ENCODE peak calls at places on chromosome 12, in nine cellular contexts. One of them, this sample, is unnamed.

GRCh38 chr12:510071-510825 is 50.5 kb downstream of the B4GALNT3 start:
- DNase-seq in heart right ventricle: no peak
- DNase-seq in sigmoid colon: no peak
- DNase-seq in stomach: peak
- DNase-seq in MM.1S: no peak
- DNase-seq in heart left ventricle: no peak
- DNase-seq in neural progenitor cell: peak
- DNase-seq in WERI-Rb-1: no peak
- DNase-seq in fibroblast of lung: no peak
- DNase-seq in this sample: no peak

GRCh38 chr12:84912191-84913142 is at the start of gene SLC6A15:
- DNase-seq in heart right ventricle: no peak
- DNase-seq in sigmoid colon: peak
- DNase-seq in stomach: no peak
- DNase-seq in MM.1S: peak
- DNase-seq in heart left ventricle: peak
- DNase-seq in neural progenitor cell: peak
- DNase-seq in WERI-Rb-1: peak
- DNase-seq in fibroblast of lung: peak
- DNase-seq in this sample: no peak

GRCh38 chr12:103810108-103810507 is 30.9 kb downstream of the NT5DC3 start:
- DNase-seq in heart right ventricle: no peak
- DNase-seq in sigmoid colon: peak
- DNase-seq in stomach: no peak
- DNase-seq in MM.1S: no peak
- DNase-seq in heart left ventricle: no peak
- DNase-seq in neural progenitor cell: no peak
- DNase-seq in WERI-Rb-1: no peak
- DNase-seq in fibroblast of lung: no peak
- DNase-seq in this sample: no peak

GRCh38 chr12:40469736-40470135 is 222.5 kb upstream of the CNTN1 start:
- DNase-seq in heart right ventricle: no peak
- DNase-seq in sigmoid colon: no peak
- DNase-seq in stomach: no peak
- DNase-seq in MM.1S: no peak
- DNase-seq in heart left ventricle: no peak
- DNase-seq in neural progenitor cell: no peak
- DNase-seq in WERI-Rb-1: no peak
- DNase-seq in fibroblast of lung: no peak
- DNase-seq in this sample: no peak

GRCh38 chr12:47281667-47282171 is 202.0 kb upstream of the AMIGO2 start:
- DNase-seq in heart right ventricle: no peak
- DNase-seq in sigmoid colon: no peak
- DNase-seq in stomach: no peak
- DNase-seq in MM.1S: no peak
- DNase-seq in heart left ventricle: no peak
- DNase-seq in neural progenitor cell: no peak
- DNase-seq in WERI-Rb-1: no peak
- DNase-seq in fibroblast of lung: peak
- DNase-seq in this sample: no peak

GRCh38 chr12:116717466-116718457 is 20.1 kb downstream of the SPRING1 start:
- DNase-seq in heart right ventricle: peak
- DNase-seq in sigmoid colon: peak
- DNase-seq in stomach: no peak
- DNase-seq in MM.1S: no peak
- DNase-seq in heart left ventricle: peak
- DNase-seq in neural progenitor cell: no peak
- DNase-seq in WERI-Rb-1: no peak
- DNase-seq in fibroblast of lung: peak
- DNase-seq in this sample: no peak

GRCh38 chr12:69915964-69916363 is 90.9 kb downstream of the MYRFL start:
- DNase-seq in heart right ventricle: no peak
- DNase-seq in sigmoid colon: no peak
- DNase-seq in stomach: no peak
- DNase-seq in MM.1S: no peak
- DNase-seq in heart left ventricle: no peak
- DNase-seq in neural progenitor cell: no peak
- DNase-seq in WERI-Rb-1: no peak
- DNase-seq in fibroblast of lung: no peak
- DNase-seq in this sample: no peak

GRCh38 chr12:3658327-3659163 is 94.4 kb downstream of the CRACR2A start:
- DNase-seq in heart right ventricle: peak
- DNase-seq in sigmoid colon: no peak
- DNase-seq in stomach: peak
- DNase-seq in MM.1S: no peak
- DNase-seq in heart left ventricle: peak
- DNase-seq in neural progenitor cell: peak
- DNase-seq in WERI-Rb-1: peak
- DNase-seq in fibroblast of lung: no peak
- DNase-seq in this sample: no peak

GRCh38 chr12:24280085-24280842 is 330.8 kb upstream of the SOX5 start:
- DNase-seq in heart right ventricle: no peak
- DNase-seq in sigmoid colon: no peak
- DNase-seq in stomach: no peak
- DNase-seq in MM.1S: no peak
- DNase-seq in heart left ventricle: no peak
- DNase-seq in neural progenitor cell: no peak
- DNase-seq in WERI-Rb-1: no peak
- DNase-seq in fibroblast of lung: peak
- DNase-seq in this sample: no peak

GRCh38 chr12:112464605-112465004 is 45.9 kb downstream of the PTPN11 start:
- DNase-seq in heart right ventricle: no peak
- DNase-seq in sigmoid colon: no peak
- DNase-seq in stomach: no peak
- DNase-seq in MM.1S: no peak
- DNase-seq in heart left ventricle: no peak
- DNase-seq in neural progenitor cell: no peak
- DNase-seq in WERI-Rb-1: no peak
- DNase-seq in fibroblast of lung: no peak
- DNase-seq in this sample: no peak

GRCh38 chr12:45939759-45940158 is 50.6 kb downstream of the SCAF11 start:
- DNase-seq in heart right ventricle: no peak
- DNase-seq in sigmoid colon: no peak
- DNase-seq in stomach: no peak
- DNase-seq in MM.1S: no peak
- DNase-seq in heart left ventricle: no peak
- DNase-seq in neural progenitor cell: no peak
- DNase-seq in WERI-Rb-1: no peak
- DNase-seq in fibroblast of lung: no peak
- DNase-seq in this sample: no peak

GRCh38 chr12:32230607-32230982 is 123.9 kb downstream of the BICD1 start:
- DNase-seq in heart right ventricle: no peak
- DNase-seq in sigmoid colon: no peak
- DNase-seq in stomach: no peak
- DNase-seq in MM.1S: no peak
- DNase-seq in heart left ventricle: no peak
- DNase-seq in neural progenitor cell: no peak
- DNase-seq in WERI-Rb-1: no peak
- DNase-seq in fibroblast of lung: no peak
- DNase-seq in this sample: no peak

GRCh38 chr12:52956987-52957386 is 8.1 kb downstream of the KRT18 start:
- DNase-seq in heart right ventricle: no peak
- DNase-seq in sigmoid colon: no peak
- DNase-seq in stomach: no peak
- DNase-seq in MM.1S: peak
- DNase-seq in heart left ventricle: no peak
- DNase-seq in neural progenitor cell: peak
- DNase-seq in WERI-Rb-1: peak
- DNase-seq in fibroblast of lung: peak
- DNase-seq in this sample: no peak

GRCh38 chr12:54217309-54217661 is 28.5 kb upstream of the SMUG1 start:
- DNase-seq in heart right ventricle: no peak
- DNase-seq in sigmoid colon: peak
- DNase-seq in stomach: no peak
- DNase-seq in MM.1S: no peak
- DNase-seq in heart left ventricle: no peak
- DNase-seq in neural progenitor cell: no peak
- DNase-seq in WERI-Rb-1: no peak
- DNase-seq in fibroblast of lung: no peak
- DNase-seq in this sample: no peak
- H3K4me3 ChIP-seq in heart right ventricle: peak
- H3K4me3 ChIP-seq in sigmoid colon: no peak
- H3K4me3 ChIP-seq in stomach: peak
- H3K4me3 ChIP-seq in MM.1S: peak
- H3K4me3 ChIP-seq in heart left ventricle: peak
- H3K4me3 ChIP-seq in neural progenitor cell: peak
- H3K4me3 ChIP-seq in WERI-Rb-1: no peak
- H3K4me3 ChIP-seq in fibroblast of lung: peak
- H3K4me3 ChIP-seq in this sample: peak

GRCh38 chr12:124713436-124714082 is 146.1 kb upstream of the NCOR2 start:
- DNase-seq in heart right ventricle: no peak
- DNase-seq in sigmoid colon: peak
- DNase-seq in stomach: peak
- DNase-seq in MM.1S: peak
- DNase-seq in heart left ventricle: peak
- DNase-seq in neural progenitor cell: peak
- DNase-seq in WERI-Rb-1: no peak
- DNase-seq in fibroblast of lung: peak
- DNase-seq in this sample: no peak
- H3K4me3 ChIP-seq in heart right ventricle: peak
- H3K4me3 ChIP-seq in sigmoid colon: peak
- H3K4me3 ChIP-seq in stomach: peak
- H3K4me3 ChIP-seq in MM.1S: peak
- H3K4me3 ChIP-seq in heart left ventricle: peak
- H3K4me3 ChIP-seq in neural progenitor cell: no peak
- H3K4me3 ChIP-seq in WERI-Rb-1: no peak
- H3K4me3 ChIP-seq in fibroblast of lung: peak
- H3K4me3 ChIP-seq in this sample: peak

GRCh38 chr12:1584326-1584725 is 10.1 kb downstream of the FBXL14 start:
- DNase-seq in heart right ventricle: no peak
- DNase-seq in sigmoid colon: no peak
- DNase-seq in stomach: no peak
- DNase-seq in MM.1S: no peak
- DNase-seq in heart left ventricle: no peak
- DNase-seq in neural progenitor cell: peak
- DNase-seq in WERI-Rb-1: no peak
- DNase-seq in fibroblast of lung: no peak
- DNase-seq in this sample: no peak
- H3K4me3 ChIP-seq in heart right ventricle: no peak
- H3K4me3 ChIP-seq in sigmoid colon: no peak
- H3K4me3 ChIP-seq in stomach: no peak
- H3K4me3 ChIP-seq in MM.1S: no peak
- H3K4me3 ChIP-seq in heart left ventricle: no peak
- H3K4me3 ChIP-seq in neural progenitor cell: no peak
- H3K4me3 ChIP-seq in WERI-Rb-1: no peak
- H3K4me3 ChIP-seq in fibroblast of lung: no peak
- H3K4me3 ChIP-seq in this sample: no peak

GRCh38 chr12:92147491-92147890 is 1.8 kb upstream of the BTG1 start:
- DNase-seq in heart right ventricle: no peak
- DNase-seq in sigmoid colon: no peak
- DNase-seq in stomach: no peak
- DNase-seq in MM.1S: peak
- DNase-seq in heart left ventricle: no peak
- DNase-seq in neural progenitor cell: no peak
- DNase-seq in WERI-Rb-1: no peak
- DNase-seq in fibroblast of lung: no peak
- DNase-seq in this sample: no peak

GRCh38 chr12:92146497-92146828 is 817 bp upstream of the BTG1 start:
- DNase-seq in heart right ventricle: no peak
- DNase-seq in sigmoid colon: no peak
- DNase-seq in stomach: no peak
- DNase-seq in MM.1S: no peak
- DNase-seq in heart left ventricle: no peak
- DNase-seq in neural progenitor cell: no peak
- DNase-seq in WERI-Rb-1: no peak
- DNase-seq in fibroblast of lung: peak
- DNase-seq in this sample: no peak

GRCh38 chr12:92145481-92145730 is 240 bp downstream of the BTG1 start:
- DNase-seq in heart right ventricle: no peak
- DNase-seq in sigmoid colon: no peak
- DNase-seq in stomach: no peak
- DNase-seq in MM.1S: no peak
- DNase-seq in heart left ventricle: peak
- DNase-seq in neural progenitor cell: no peak
- DNase-seq in WERI-Rb-1: no peak
- DNase-seq in fibroblast of lung: no peak
- DNase-seq in this sample: no peak

GRCh38 chr12:92145731-92146496 is at the start of gene BTG1:
- DNase-seq in heart right ventricle: peak
- DNase-seq in sigmoid colon: peak
- DNase-seq in stomach: peak
- DNase-seq in MM.1S: peak
- DNase-seq in heart left ventricle: peak
- DNase-seq in neural progenitor cell: peak
- DNase-seq in WERI-Rb-1: peak
- DNase-seq in fibroblast of lung: peak
- DNase-seq in this sample: peak

DNA sequence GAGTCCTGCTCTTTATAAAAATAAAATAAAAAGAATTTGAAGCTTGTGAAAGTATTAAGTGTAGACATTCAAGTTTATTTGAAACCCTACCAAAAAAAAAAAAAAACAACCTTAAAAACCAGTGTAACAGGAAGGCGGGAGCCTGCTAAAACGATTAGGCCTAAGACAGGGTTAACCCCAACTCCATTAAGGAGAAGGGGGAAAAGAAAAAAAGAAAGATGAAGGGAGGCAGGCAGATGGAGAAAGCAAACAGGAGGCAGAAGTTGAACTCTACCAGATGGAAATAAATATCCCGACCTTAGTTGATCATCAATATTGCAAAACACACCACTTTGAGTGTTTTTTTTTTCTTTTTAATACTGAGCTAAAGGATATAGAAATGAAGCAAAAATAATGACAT is 1.2 kb upstream of the BTG1 start:
- DNase-seq in heart right ventricle: no peak
- DNase-seq in sigmoid colon: no peak
- DNase-seq in stomach: no peak
- DNase-seq in MM.1S: peak
- DNase-seq in heart left ventricle: no peak
- DNase-seq in neural progenitor cell: no peak
- DNase-seq in WERI-Rb-1: no peak
- DNase-seq in fibroblast of lung: no peak
- DNase-seq in this sample: no peak
- H3K4me3 ChIP-seq in heart right ventricle: peak
- H3K4me3 ChIP-seq in sigmoid colon: peak
- H3K4me3 ChIP-seq in stomach: peak
- H3K4me3 ChIP-seq in MM.1S: peak
- H3K4me3 ChIP-seq in heart left ventricle: peak
- H3K4me3 ChIP-seq in neural progenitor cell: peak
- H3K4me3 ChIP-seq in WERI-Rb-1: peak
- H3K4me3 ChIP-seq in fibroblast of lung: peak
- H3K4me3 ChIP-seq in this sample: peak

DNA sequence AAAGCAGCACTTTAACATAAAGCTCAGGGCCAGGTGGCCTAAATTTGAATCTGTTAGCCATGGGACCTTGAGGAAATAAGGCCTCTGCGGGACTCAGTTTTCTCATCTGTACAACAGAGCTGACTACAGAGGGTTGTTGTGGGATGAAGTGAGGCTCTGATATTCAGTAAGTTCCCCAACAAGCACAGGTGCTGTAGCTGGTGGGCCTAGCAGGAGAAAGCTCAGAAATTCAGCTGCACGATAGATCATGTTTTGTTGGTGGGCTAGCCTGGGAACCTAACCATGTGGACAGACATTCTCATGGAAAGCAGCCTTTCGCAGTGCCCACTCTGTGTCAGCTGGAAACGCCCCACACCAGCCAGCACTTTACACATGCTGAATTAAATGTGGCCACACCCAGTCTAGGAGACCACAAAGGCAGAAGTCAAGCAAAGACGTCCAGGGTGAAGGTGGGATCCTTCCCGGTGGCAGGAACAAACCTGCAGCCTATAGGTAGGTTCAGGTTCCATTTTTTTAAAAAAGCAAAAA is 16.1 kb downstream of the PITPNM2 start:
- DNase-seq in heart right ventricle: no peak
- DNase-seq in sigmoid colon: peak
- DNase-seq in stomach: no peak
- DNase-seq in MM.1S: no peak
- DNase-seq in heart left ventricle: no peak
- DNase-seq in neural progenitor cell: no peak
- DNase-seq in WERI-Rb-1: no peak
- DNase-seq in fibroblast of lung: no peak
- DNase-seq in this sample: no peak
- H3K4me3 ChIP-seq in heart right ventricle: no peak
- H3K4me3 ChIP-seq in sigmoid colon: no peak
- H3K4me3 ChIP-seq in stomach: no peak
- H3K4me3 ChIP-seq in MM.1S: no peak
- H3K4me3 ChIP-seq in heart left ventricle: no peak
- H3K4me3 ChIP-seq in neural progenitor cell: no peak
- H3K4me3 ChIP-seq in WERI-Rb-1: no peak
- H3K4me3 ChIP-seq in fibroblast of lung: no peak
- H3K4me3 ChIP-seq in this sample: no peak

This sample was measured in vagina.